ENCODE peak calls at places on chromosome 12, in five cellular contexts. Q is H9, K is H1, J is trophoblast cell, V is mesenchymal stem cell. D is an unnamed sample.
A peak's percentile ranks its signal among the peaks of the same experiment; 100 is the strongest.

GRCh38 chr12:13171921-13172859 is 24.3 kb upstream of the EMP1 start:
- DNase-seq in K (no peak), Q (peak; percentile 81), J (peak; percentile 96), V (peak; percentile 24), D (no peak)

GRCh38 chr12:50639721-50640120 is 124.2 kb upstream of the ATF1 start:
- DNase-seq in K (no peak), V (no peak), Q (no peak), J (no peak), D (no peak)

GRCh38 chr12:116933101-116933500 is 22.4 kb downstream of the FBXW8 start:
- DNase-seq in K (no peak), Q (no peak), V (no peak), J (no peak), D (peak; percentile 48)

GRCh38 chr12:100234166-100234565 is 32.7 kb downstream of the DEPDC4 start:
- DNase-seq in V (peak; percentile 91), J (peak; percentile 91), K (no peak), Q (no peak), D (peak; percentile 69)

GRCh38 chr12:123971770-123972447 is 722 bp downstream of the CCDC92 start:
- DNase-seq in K (peak; percentile 85), V (peak; percentile 63), J (peak; percentile 64), Q (peak; percentile 96), D (peak; percentile 50)

GRCh38 chr12:2482938-2483337 is 311.8 kb upstream of the FKBP4 start:
- DNase-seq in K (no peak), V (no peak), J (no peak), Q (no peak), D (no peak)

GRCh38 chr12:53737951-53738833 is 10.9 kb upstream of the CALCOCO1 start:
- DNase-seq in K (no peak), Q (peak; percentile 88), J (peak; percentile 47), V (no peak), D (no peak)

GRCh38 chr12:95100264-95101190 is 27.1 kb upstream of the NR2C1 start:
- DNase-seq in K (no peak), V (no peak), Q (no peak), J (no peak), D (no peak)

GRCh38 chr12:53791735-53792326 is 40.1 kb upstream of the CISTR start:
- DNase-seq in Q (peak; percentile 80), K (peak; percentile 2), J (peak; percentile 57), V (peak; percentile 3), D (no peak)

GRCh38 chr12:80316141-80316700 is 127.8 kb upstream of the PTPRQ start:
- DNase-seq in J (peak; percentile 75), Q (no peak), V (no peak), K (no peak), D (no peak)

GRCh38 chr12:106078358-106079025 is 60.3 kb downstream of the NUAK1 start:
- DNase-seq in V (peak; percentile 63), K (no peak), Q (peak; percentile 27), J (no peak), D (peak; percentile 64)

GRCh38 chr12:118061011-118061875 is at the start of gene WSB2:
- DNase-seq in V (peak; percentile 57), J (peak; percentile 49), Q (peak; percentile 59), K (no peak), D (peak; percentile 50)

GRCh38 chr12:69875416-69875815 is 50.4 kb downstream of the MYRFL start:
- DNase-seq in J (peak; percentile 7), Q (no peak), V (no peak), K (no peak), D (no peak)

GRCh38 chr12:4855121-4855924 is 54.4 kb upstream of the KCNA1 start:
- DNase-seq in V (peak; percentile 67), K (peak; percentile 64), J (peak; percentile 91), Q (peak; percentile 90), D (peak; percentile 72)

GRCh38 chr12:3084742-3085141 is 7.6 kb downstream of the TSPAN9 start:
- DNase-seq in J (no peak), V (no peak), Q (peak; percentile 94), K (peak; percentile 65), D (no peak)

GRCh38 chr12:15545329-15545728 is 223.0 kb downstream of the PTPRO start:
- DNase-seq in V (no peak), Q (no peak), J (no peak), K (no peak), D (no peak)

GRCh38 chr12:89863332-89863938 is 154.8 kb upstream of the ATP2B1 start:
- DNase-seq in J (peak; percentile 5), V (no peak), Q (no peak), K (no peak), D (no peak)

GRCh38 chr12:25694072-25694471 is 141.0 kb upstream of the LMNTD1 start:
- DNase-seq in J (peak; percentile 31), Q (no peak), V (peak; percentile 95), K (no peak), D (peak; percentile 85)

GRCh38 chr12:57554897-57555296 is 5.1 kb downstream of the KIF5A start:
- DNase-seq in V (no peak), Q (no peak), J (no peak), K (no peak), D (no peak)

GRCh38 chr12:88544991-88545684 is 35.1 kb downstream of the KITLG start:
- DNase-seq in V (peak; percentile 45), J (no peak), K (no peak), Q (no peak), D (peak; percentile 67)

GRCh38 chr12:88570103-88570502 is 10.2 kb downstream of the KITLG start:
- DNase-seq in Q (no peak), V (peak; percentile 85), J (no peak), K (no peak), D (peak; percentile 86)

GRCh38 chr12:106745181-106745745 is 29.2 kb upstream of the RIC8B start:
- DNase-seq in Q (no peak), K (no peak), J (no peak), V (no peak), D (no peak)

GRCh38 chr12:72365151-72365550 is 93.0 kb downstream of the TRHDE start:
- DNase-seq in K (no peak), V (no peak), Q (no peak), J (no peak), D (peak; percentile 54)

GRCh38 chr12:89775336-89776005 is 66.8 kb upstream of the ATP2B1 start:
- DNase-seq in J (peak; percentile 95), K (no peak), Q (no peak), V (peak; percentile 11), D (peak; percentile 71)

GRCh38 chr12:73465106-73465505 is 1072.5 kb upstream of the ATXN7L3B start:
- DNase-seq in V (no peak), Q (peak; percentile 67), J (no peak), K (peak; percentile 5), D (no peak)

GRCh38 chr12:31846405-31846804 is 112.8 kb upstream of the RESF1 start:
- DNase-seq in V (no peak), K (no peak), J (no peak), Q (no peak), D (no peak)

GRCh38 chr12:63164911-63165310 is 13.9 kb upstream of the AVPR1A start:
- DNase-seq in Q (no peak), J (no peak), V (no peak), K (no peak), D (no peak)

GRCh38 chr12:76464636-76465166 is 94.9 kb downstream of the OSBPL8 start:
- DNase-seq in V (no peak), Q (no peak), J (no peak), K (no peak), D (peak; percentile 57)

GRCh38 chr12:76460807-76461206 is 98.8 kb downstream of the OSBPL8 start:
- DNase-seq in K (no peak), Q (no peak), V (no peak), J (no peak), D (no peak)

GRCh38 chr12:76457818-76458217 is 101.8 kb downstream of the OSBPL8 start:
- DNase-seq in J (no peak), V (no peak), Q (no peak), K (no peak), D (no peak)

GRCh38 chr12:76457010-76457409 is 102.6 kb downstream of the OSBPL8 start:
- DNase-seq in J (no peak), V (no peak), Q (no peak), K (no peak), D (no peak)

GRCh38 chr12:76462668-76463224 is 96.8 kb downstream of the OSBPL8 start:
- DNase-seq in V (peak; percentile 57), J (no peak), Q (no peak), K (no peak), D (peak; percentile 63)
- H4K91ac ChIP-seq in V (no peak overlapping the region), J (no peak overlapping the region), Q (no peak overlapping the region), K (no peak overlapping the region), D (no peak overlapping the region)

GRCh38 chr12:111035578-111036301 is 115.4 kb upstream of the MYL2 start:
- DNase-seq in J (no peak), V (no peak), K (no peak), Q (peak; percentile 55), D (no peak)

GRCh38 chr12:111034911-111035577 is 114.7 kb upstream of the MYL2 start:
- DNase-seq in V (no peak), K (no peak), J (peak; percentile 13), Q (peak; percentile 73), D (no peak)

GRCh38 chr12:111033281-111034147 is 113.1 kb upstream of the MYL2 start:
- DNase-seq in V (no peak), Q (peak; percentile 71), J (no peak), K (no peak), D (no peak)

GRCh38 chr12:111031956-111032919 is 111.9 kb upstream of the MYL2 start:
- DNase-seq in Q (no peak), V (no peak), J (no peak), K (no peak), D (no peak)

DNA sequence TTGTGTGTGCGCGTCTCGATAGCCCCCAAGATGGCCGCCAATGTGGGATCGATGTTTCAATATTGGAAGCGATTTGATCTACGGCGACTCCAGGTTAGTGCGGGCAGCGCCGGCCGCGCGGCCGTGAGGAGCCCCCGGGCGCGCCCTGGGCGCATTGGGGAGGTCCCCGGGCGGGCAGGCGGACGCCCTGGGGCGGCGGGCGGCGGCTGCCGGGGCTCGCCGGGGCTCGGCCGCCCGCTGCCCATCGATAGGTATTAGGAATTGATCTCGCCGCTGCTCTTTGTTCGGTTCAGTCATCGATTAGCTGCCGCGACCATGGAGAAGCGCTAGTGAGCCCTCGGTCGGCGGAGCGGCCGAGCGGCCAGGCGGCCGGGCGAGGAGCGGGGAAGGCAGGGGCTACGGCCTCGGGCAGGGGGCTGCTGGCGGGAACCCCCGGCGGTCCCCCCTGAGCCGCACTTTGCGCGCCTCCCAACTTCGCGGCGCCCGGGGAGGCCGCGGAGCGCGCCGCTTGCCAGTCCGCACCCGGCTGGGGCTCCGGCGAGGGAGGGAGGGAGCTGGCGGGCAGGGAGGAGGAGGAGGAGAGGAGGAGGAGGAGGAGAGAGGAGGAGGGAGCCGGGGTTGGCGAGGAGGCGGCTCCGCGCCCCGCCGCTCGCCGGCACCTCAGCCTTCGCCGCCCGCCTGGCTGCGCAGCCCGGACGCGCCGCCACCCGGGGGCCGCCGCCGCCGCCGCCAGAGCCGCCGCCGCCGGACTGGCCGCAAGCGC is 114.0 kb upstream of the MYL2 start:
- DNase-seq in J (no peak), Q (peak; percentile 77), K (no peak), V (no peak), D (no peak)
- H4K91ac ChIP-seq in J (no peak within 1 kb of the TSS), Q (no peak within 1 kb of the TSS), K (peak within 1 kb of the TSS; percentile 69), V (no peak within 1 kb of the TSS), D (no peak within 1 kb of the TSS)

GRCh38 chr12:83005534-83006197 is 319.0 kb downstream of the TMTC2 start:
- DNase-seq in J (no peak), V (no peak), Q (no peak), K (no peak), D (no peak)
- H4K91ac ChIP-seq in J (no peak overlapping the region), V (no peak overlapping the region), Q (no peak overlapping the region), K (no peak overlapping the region), D (no peak overlapping the region)

GRCh38 chr12:11877869-11878780 is 192.6 kb upstream of the BCL2L14 start:
- DNase-seq in Q (no peak), V (peak; percentile 79), J (peak; percentile 25), K (peak; percentile 34), D (peak; percentile 80)
- H4K91ac ChIP-seq in Q (no peak overlapping the region), V (no peak overlapping the region), J (peak overlapping the region; percentile 56), K (no peak overlapping the region), D (peak overlapping the region; percentile 80)